ENCODE peak calls at places on chromosomes 1 and 21, in five cellular contexts. One of them, this sample, is unnamed.

GRCh38 chr1:52662645-52663313 is 29.8 kb downstream of the SHISAL2A start:
- DNase-seq in esophagus muscularis mucosa: no peak
- DNase-seq in sigmoid colon: no peak
- DNase-seq in K562: no peak
- DNase-seq in transverse colon: no peak
- DNase-seq in this sample: no peak

GRCh38 chr1:94725566-94725965 is 94.6 kb upstream of the SLC44A3 start:
- DNase-seq in K562: no peak
- DNase-seq in transverse colon: no peak
- DNase-seq in sigmoid colon: no peak
- DNase-seq in esophagus muscularis mucosa: peak
- DNase-seq in this sample: no peak

GRCh38 chr1:201791051-201791774 is 37.7 kb upstream of the IPO9 start:
- DNase-seq in K562: no peak
- DNase-seq in sigmoid colon: no peak
- DNase-seq in transverse colon: no peak
- DNase-seq in esophagus muscularis mucosa: no peak
- DNase-seq in this sample: no peak

GRCh38 chr1:204888294-204888693 is 17.6 kb downstream of the NFASC start:
- DNase-seq in K562: no peak
- DNase-seq in esophagus muscularis mucosa: no peak
- DNase-seq in transverse colon: no peak
- DNase-seq in sigmoid colon: no peak
- DNase-seq in this sample: no peak

GRCh38 chr1:2334883-2335534 is 56.3 kb downstream of the MORN1 start:
- DNase-seq in transverse colon: no peak
- DNase-seq in sigmoid colon: no peak
- DNase-seq in esophagus muscularis mucosa: no peak
- DNase-seq in K562: no peak
- DNase-seq in this sample: no peak

GRCh38 chr1:197913495-197914276 is 3.5 kb upstream of the LHX9 start:
- DNase-seq in K562: no peak
- DNase-seq in esophagus muscularis mucosa: no peak
- DNase-seq in sigmoid colon: no peak
- DNase-seq in transverse colon: no peak
- DNase-seq in this sample: no peak

GRCh38 chr1:223715710-223716103 is 3.4 kb downstream of the CAPN2 start:
- DNase-seq in K562: no peak
- DNase-seq in sigmoid colon: no peak
- DNase-seq in esophagus muscularis mucosa: no peak
- DNase-seq in transverse colon: no peak
- DNase-seq in this sample: no peak

GRCh38 chr1:84298336-84298687 is 3.2 kb upstream of the SAMD13 start:
- DNase-seq in transverse colon: peak
- DNase-seq in esophagus muscularis mucosa: no peak
- DNase-seq in K562: peak
- DNase-seq in sigmoid colon: peak
- DNase-seq in this sample: peak

GRCh38 chr1:228058172-228058980 is 24.1 kb upstream of the ARF1 start:
- DNase-seq in sigmoid colon: no peak
- DNase-seq in K562: no peak
- DNase-seq in esophagus muscularis mucosa: no peak
- DNase-seq in transverse colon: no peak
- DNase-seq in this sample: no peak

GRCh38 chr1:3651011-3651938 is 1.0 kb upstream of the TP73 start:
- DNase-seq in K562: peak
- DNase-seq in transverse colon: no peak
- DNase-seq in sigmoid colon: no peak
- DNase-seq in esophagus muscularis mucosa: no peak
- DNase-seq in this sample: no peak

GRCh38 chr1:9588551-9589143 is at the start of gene TMEM201:
- DNase-seq in esophagus muscularis mucosa: peak
- DNase-seq in sigmoid colon: peak
- DNase-seq in K562: peak
- DNase-seq in transverse colon: peak
- DNase-seq in this sample: peak

DNA sequence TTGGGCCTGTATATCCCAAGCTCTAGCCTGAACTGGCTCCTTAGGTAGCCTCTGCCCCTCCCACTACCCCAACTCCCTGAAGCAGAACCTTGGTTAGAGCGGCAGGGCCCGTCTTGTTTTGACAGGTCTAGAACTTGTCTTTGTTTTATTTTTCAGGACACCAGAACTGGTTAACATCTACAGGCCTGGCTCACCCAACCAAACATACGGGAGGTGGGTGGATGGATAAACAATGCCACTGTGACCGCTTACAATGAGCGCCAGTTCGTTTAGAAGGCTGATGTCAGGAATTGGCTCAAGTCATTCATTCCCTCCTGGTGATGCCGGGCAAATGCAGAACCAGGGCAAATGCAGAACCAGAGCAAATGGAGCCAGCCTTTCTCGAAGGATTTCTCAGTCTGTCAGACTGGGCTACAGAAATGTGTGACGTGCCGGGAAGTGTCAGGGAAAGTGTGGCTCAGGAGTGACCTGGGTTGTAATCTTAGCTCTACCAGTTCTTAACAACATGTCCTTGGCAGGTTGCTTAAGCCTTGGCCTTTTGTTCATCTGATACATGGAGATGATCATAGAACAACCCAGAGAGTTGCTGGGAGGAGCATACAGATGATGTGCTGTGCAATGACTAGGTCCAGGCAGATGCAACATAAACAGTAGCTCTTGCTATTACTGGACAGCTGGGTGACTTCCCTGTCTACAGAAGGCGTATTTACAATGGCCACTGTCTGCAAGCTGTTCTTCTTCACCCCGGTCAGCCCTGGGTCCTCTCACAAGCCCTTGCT is 30.5 kb upstream of the BTG2 start:
- DNase-seq in K562: no peak
- DNase-seq in sigmoid colon: peak
- DNase-seq in transverse colon: no peak
- DNase-seq in esophagus muscularis mucosa: peak
- DNase-seq in this sample: peak
- TF ChIP-seq EP300 in K562: no peak
- TF ChIP-seq EP300 in sigmoid colon: peak
- TF ChIP-seq EP300 in transverse colon: peak
- TF ChIP-seq EP300 in esophagus muscularis mucosa: peak
- TF ChIP-seq EP300 in this sample: peak

GRCh38 chr21:26061437-26061836 is 109.1 kb downstream of the APP start:
- DNase-seq in K562: no peak
- DNase-seq in esophagus muscularis mucosa: no peak
- DNase-seq in transverse colon: no peak
- DNase-seq in sigmoid colon: no peak
- DNase-seq in this sample: no peak
- H3K4me3 ChIP-seq in K562: no peak
- H3K4me3 ChIP-seq in esophagus muscularis mucosa: no peak
- H3K4me3 ChIP-seq in transverse colon: no peak
- H3K4me3 ChIP-seq in sigmoid colon: no peak
- H3K4me3 ChIP-seq in this sample: no peak

DNA sequence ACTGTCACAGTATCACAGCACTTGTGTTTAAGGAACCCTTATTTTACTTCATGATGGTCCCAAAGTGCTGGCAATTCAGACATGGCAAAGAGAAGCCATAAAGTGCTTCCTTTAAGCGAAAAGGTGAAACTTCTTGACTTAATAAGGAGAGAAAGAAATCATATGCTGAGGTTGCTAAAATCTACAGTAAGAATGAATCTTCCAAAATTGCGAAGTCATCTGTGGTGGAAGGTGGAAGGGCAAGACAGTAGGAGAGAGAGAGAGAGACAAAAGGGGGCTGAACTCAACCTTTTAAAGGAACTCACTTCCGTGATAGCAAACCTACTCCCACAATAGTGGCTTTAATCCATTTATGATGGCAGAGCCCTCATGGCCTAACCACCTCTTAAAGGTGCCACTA is 19.3 kb upstream of the AADACL3 start:
- DNase-seq in esophagus muscularis mucosa: no peak
- DNase-seq in transverse colon: no peak
- DNase-seq in K562: no peak
- DNase-seq in sigmoid colon: no peak
- DNase-seq in this sample: no peak
- H3K27ac ChIP-seq in esophagus muscularis mucosa: no peak
- H3K27ac ChIP-seq in transverse colon: no peak
- H3K27ac ChIP-seq in K562: no peak
- H3K27ac ChIP-seq in sigmoid colon: no peak
- H3K27ac ChIP-seq in this sample: no peak

GRCh38 chr1:18505666-18506065 is 24.9 kb downstream of the KLHDC7A start:
- DNase-seq in sigmoid colon: no peak
- DNase-seq in esophagus muscularis mucosa: peak
- DNase-seq in K562: no peak
- DNase-seq in transverse colon: no peak
- DNase-seq in this sample: no peak
- TF ChIP-seq EP300 in sigmoid colon: no peak
- TF ChIP-seq EP300 in esophagus muscularis mucosa: no peak
- TF ChIP-seq EP300 in K562: no peak
- TF ChIP-seq EP300 in transverse colon: no peak
- TF ChIP-seq EP300 in this sample: no peak